ENCODE peak calls at places on chromosomes 11 and 22, in four cellular contexts. N is neural progenitor cell, G is body of pancreas, X is pancreas. Z is an unnamed sample.

GRCh38 chr11:132202621-132203020 is 832.2 kb downstream of the NTM start:
- DNase-seq in X (no peak), G (no peak), N (no peak), Z (no peak)

GRCh38 chr11:15711311-15711710 is 596.6 kb downstream of the INSC start:
- DNase-seq in G (no peak), N (peak), X (no peak), Z (no peak)

GRCh38 chr11:19344661-19345518 is 104.1 kb upstream of the E2F8 start:
- DNase-seq in X (peak), N (peak), G (peak), Z (peak)

GRCh38 chr22:38271101-38271500 is 1.7 kb downstream of the TMEM184B start:
- DNase-seq in X (no peak), N (no peak), G (no peak), Z (no peak)

GRCh38 chr11:46112961-46113617 is 8.2 kb downstream of the PHF21A start:
- DNase-seq in X (no peak), G (peak), N (peak), Z (no peak)

GRCh38 chr22:42747701-42748513 is 27.2 kb upstream of the A4GALT start:
- DNase-seq in X (no peak), G (no peak), N (peak), Z (no peak)

GRCh38 chr11:28961726-28962125 is 853.5 kb downstream of the METTL15 start:
- DNase-seq in X (no peak), G (no peak), N (no peak), Z (no peak)

GRCh38 chr22:46979506-46979905 is 217.1 kb downstream of the TBC1D22A start:
- DNase-seq in X (no peak), N (no peak), G (no peak), Z (no peak)

GRCh38 chr22:48574776-48575566 is 1252.7 kb downstream of the BRD1 start:
- DNase-seq in G (peak), X (peak), N (peak), Z (no peak)

GRCh38 chr11:73965764-73966121 is 14.9 kb downstream of the DNAJB13 start:
- DNase-seq in G (no peak), X (no peak), N (peak), Z (no peak)

GRCh38 chr11:58905716-58906547 is 33.4 kb upstream of the GLYATL1 start:
- DNase-seq in G (peak), N (peak), X (peak), Z (peak)
- TF ChIP-seq CTCF in G (no peak), N (peak), X (no peak), Z (peak)

GRCh38 chr22:36156119-36156514 is 4.4 kb downstream of the APOL3 start:
- DNase-seq in G (no peak), N (no peak), X (no peak), Z (no peak)
- H3K4me3 ChIP-seq in G (no peak), N (no peak), X (no peak), Z (no peak)

DNA sequence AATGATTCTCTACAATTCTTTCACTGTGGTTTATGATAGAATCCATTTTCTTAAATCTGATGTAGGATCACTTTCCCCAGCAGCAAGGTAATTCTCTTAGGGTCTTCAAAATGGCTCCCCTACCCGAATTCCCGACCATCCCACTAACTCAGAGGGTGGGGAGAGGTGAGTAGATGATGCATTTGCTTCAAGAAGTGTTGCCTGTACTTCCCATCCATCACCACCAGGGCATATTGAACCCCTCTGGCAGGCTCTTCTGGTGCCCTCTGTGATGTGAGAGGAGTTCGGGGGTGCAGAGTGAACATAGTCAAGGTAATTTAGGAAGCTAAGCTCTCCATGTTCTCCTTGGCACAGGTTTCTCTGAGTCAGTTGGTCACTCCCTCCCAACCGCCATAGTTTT is 52.3 kb downstream of the ZNRF3 start:
- DNase-seq in N (no peak), G (no peak), X (no peak), Z (no peak)
- TF ChIP-seq CTCF in N (peak), G (no peak), X (no peak), Z (no peak)

GRCh38 chr11:95531116-95531515 is 258.5 kb downstream of the FAM76B start:
- DNase-seq in G (no peak), X (no peak), N (no peak), Z (no peak)
- H3K4me3 ChIP-seq in G (no peak), X (no peak), N (no peak), Z (no peak)

GRCh38 chr11:1918436-1919315 is 827 bp upstream of the TNNT3 start:
- DNase-seq in N (no peak), G (no peak), X (peak), Z (no peak)
- TF ChIP-seq CTCF in N (no peak), G (no peak), X (no peak), Z (peak)

GRCh38 chr11:126468102-126468521 is 112.6 kb downstream of the ST3GAL4 start:
- DNase-seq in G (no peak), X (no peak), N (no peak), Z (no peak)
- H3K4me3 ChIP-seq in G (no peak), X (no peak), N (no peak), Z (no peak)

Z was measured in LNCaP clone FGC.